ENCODE peak calls at places on chromosomes 6 and 20, in five cellular contexts. N is transverse colon, A is fibroblast of lung, M is right lobe of liver, Z is ovary. Y is an unnamed sample. For H3K4me1, the result is how much of the 10 kb centered on the place peaks cover.

GRCh38 chr6:34584694-34585093 is 28.6 kb upstream of the SPDEF start:
- DNase-seq in Z (peak), A (no peak), M (no peak), N (no peak), Y (no peak)

GRCh38 chr6:161418458-161418945 is 144.6 kb upstream of the AGPAT4 start:
- DNase-seq in N (peak), A (peak), Z (no peak), M (no peak), Y (no peak)

GRCh38 chr20:56454754-56455153 is 13.7 kb upstream of the RTF2 start:
- DNase-seq in N (no peak), M (peak), A (no peak), Z (no peak), Y (no peak)

GRCh38 chr6:63799313-63799712 is 163.7 kb downstream of the PHF3 start:
- DNase-seq in Z (no peak), A (no peak), M (no peak), N (no peak), Y (no peak)

GRCh38 chr6:34585512-34586045 is 29.4 kb upstream of the SPDEF start:
- DNase-seq in Z (peak), M (no peak), A (peak), N (no peak), Y (no peak)

GRCh38 chr6:39377530-39377929 is 55.0 kb upstream of the KCNK16 start:
- DNase-seq in Z (peak), N (peak), M (peak), A (peak), Y (peak)

GRCh38 chr6:35035481-35036030 is 105.6 kb downstream of the TCP11 start:
- DNase-seq in M (no peak), A (no peak), N (no peak), Z (no peak), Y (no peak)

GRCh38 chr6:112016335-112016734 is 37.6 kb upstream of the CCN6 start:
- DNase-seq in N (no peak), Z (no peak), A (no peak), M (no peak), Y (no peak)

GRCh38 chr6:163955131-163955530 is 540.6 kb downstream of the QKI start:
- DNase-seq in Z (no peak), N (no peak), A (peak), M (no peak), Y (no peak)

GRCh38 chr6:39083111-39083702 is 31.8 kb downstream of the SAYSD1 start:
- DNase-seq in M (no peak), Z (no peak), A (no peak), N (no peak), Y (no peak)

GRCh38 chr20:11091496-11091895 is 417.7 kb upstream of the JAG1 start:
- DNase-seq in N (no peak), A (no peak), M (no peak), Z (no peak), Y (no peak)

GRCh38 chr6:26430787-26431186 is 9.5 kb upstream of the BTN3A3 start:
- DNase-seq in M (no peak), N (no peak), Z (no peak), A (no peak), Y (no peak)

GRCh38 chr6:157376706-157377230 is 4.2 kb upstream of the ZDHHC14 start:
- DNase-seq in N (no peak), M (no peak), A (peak), Z (no peak), Y (no peak)

GRCh38 chr6:38169826-38170526 is 350.4 kb downstream of the ZFAND3 start:
- DNase-seq in A (no peak), M (peak), Z (peak), N (peak), Y (no peak)

GRCh38 chr20:25259788-25260254 is 11.9 kb downstream of the PYGB start:
- DNase-seq in M (no peak), N (peak), Z (no peak), A (no peak), Y (no peak)

GRCh38 chr6:127937102-127937501 is 36.2 kb upstream of the THEMIS start:
- DNase-seq in N (no peak), A (peak), Z (no peak), M (no peak), Y (no peak)

GRCh38 chr20:25054995-25055629 is 2.8 kb downstream of the ACSS1 start:
- DNase-seq in M (no peak), Z (no peak), A (peak), N (peak), Y (no peak)

GRCh38 chr20:23052904-23053303 is 3.4 kb upstream of the THBD start:
- DNase-seq in Z (no peak), A (no peak), N (no peak), M (no peak), Y (no peak)

GRCh38 chr6:15507221-15507620 is 155.6 kb downstream of the DTNBP1 start:
- DNase-seq in N (no peak), M (no peak), A (no peak), Z (no peak), Y (no peak)

GRCh38 chr6:11482616-11483015 is 54.9 kb upstream of the TMEM170B start:
- DNase-seq in Z (no peak), A (no peak), N (no peak), M (no peak), Y (no peak)

GRCh38 chr20:10507052-10507451 is 71.9 kb downstream of the SLX4IP start:
- DNase-seq in M (no peak), N (no peak), Z (no peak), A (no peak), Y (no peak)

GRCh38 chr6:76330031-76330430 is 257.6 kb upstream of the IMPG1 start:
- DNase-seq in A (no peak), M (no peak), N (no peak), Z (no peak), Y (no peak)

GRCh38 chr6:37155394-37156312 is 14.3 kb upstream of the PIM1 start:
- DNase-seq in Z (peak), A (no peak), M (no peak), N (peak), Y (no peak)

GRCh38 chr20:19427480-19427879 is 215.0 kb downstream of the SLC24A3 start:
- DNase-seq in A (no peak), M (no peak), N (no peak), Z (no peak), Y (no peak)

GRCh38 chr20:4061989-4062388 is 46.6 kb upstream of the RNF24 start:
- DNase-seq in N (no peak), A (no peak), M (no peak), Z (no peak), Y (no peak)

GRCh38 chr20:49424536-49424935 is 57.9 kb downstream of the KCNB1 start:
- DNase-seq in M (no peak), Z (no peak), A (no peak), N (no peak), Y (no peak)

GRCh38 chr6:157312733-157313132 is 10.6 kb downstream of the TMEM242 start:
- DNase-seq in Z (no peak), N (no peak), A (no peak), M (no peak), Y (no peak)

GRCh38 chr6:35096129-35096852 is 44.8 kb downstream of the TCP11 start:
- DNase-seq in M (no peak), A (peak), Z (no peak), N (no peak), Y (no peak)

GRCh38 chr6:141470810-141471209 is 661.9 kb upstream of the GJE1 start:
- DNase-seq in A (no peak), Z (no peak), M (no peak), N (no peak), Y (no peak)

GRCh38 chr6:141464490-141464889 is 668.2 kb upstream of the GJE1 start:
- DNase-seq in Z (no peak), M (no peak), N (no peak), A (peak), Y (no peak)

GRCh38 chr6:141467881-141468280 is 664.8 kb upstream of the GJE1 start:
- DNase-seq in M (no peak), Z (no peak), N (no peak), A (no peak), Y (no peak)

GRCh38 chr6:141463237-141463977 is 669.3 kb upstream of the GJE1 start:
- DNase-seq in Z (no peak), A (peak), N (no peak), M (no peak), Y (no peak)

DNA sequence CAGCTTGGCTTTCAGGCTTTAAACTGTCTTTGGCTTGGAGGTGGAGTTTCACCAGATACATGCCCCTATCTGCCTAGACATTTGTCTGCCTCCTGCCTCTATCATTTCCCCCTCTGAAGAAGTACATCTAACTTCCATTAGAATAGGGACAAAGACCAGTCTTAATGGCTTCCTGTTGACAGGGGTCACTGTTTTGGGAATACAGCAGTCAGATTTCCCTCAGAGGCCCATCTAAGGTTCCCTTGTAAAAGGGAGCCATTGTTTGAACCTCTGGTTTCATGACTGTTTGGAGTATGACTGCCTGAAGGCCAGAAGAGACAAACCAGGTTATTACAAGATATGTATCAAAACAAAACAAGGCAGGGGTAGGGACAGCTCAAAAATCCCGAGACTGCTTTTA is 665.7 kb upstream of the GJE1 start:
- DNase-seq in N (no peak), A (no peak), M (no peak), Z (no peak), Y (no peak)
- H3K4me1 ChIP-seq in N (under half), A (under half), M (under half), Z (under half), Y (under half)

GRCh38 chr6:20583447-20583806 is 49.2 kb downstream of the CDKAL1 start:
- DNase-seq in N (no peak), Z (no peak), A (no peak), M (no peak), Y (no peak)
- H3K4me3 ChIP-seq in N (no peak), Z (no peak), A (no peak), M (no peak), Y (no peak)

GRCh38 chr20:50734730-50735679 is 3.6 kb downstream of the PARD6B start:
- DNase-seq in N (no peak), Z (no peak), M (no peak), A (no peak), Y (no peak)

GRCh38 chr20:50731930-50732690 is 730 bp downstream of the PARD6B start:
- DNase-seq in M (no peak), A (no peak), Z (peak), N (no peak), Y (no peak)

GRCh38 chr20:50733644-50734349 is 2.4 kb downstream of the PARD6B start:
- DNase-seq in N (no peak), A (no peak), Z (no peak), M (no peak), Y (no peak)

GRCh38 chr20:50735813-50736212 is 4.4 kb downstream of the PARD6B start:
- DNase-seq in M (no peak), N (no peak), Z (no peak), A (no peak), Y (no peak)

DNA sequence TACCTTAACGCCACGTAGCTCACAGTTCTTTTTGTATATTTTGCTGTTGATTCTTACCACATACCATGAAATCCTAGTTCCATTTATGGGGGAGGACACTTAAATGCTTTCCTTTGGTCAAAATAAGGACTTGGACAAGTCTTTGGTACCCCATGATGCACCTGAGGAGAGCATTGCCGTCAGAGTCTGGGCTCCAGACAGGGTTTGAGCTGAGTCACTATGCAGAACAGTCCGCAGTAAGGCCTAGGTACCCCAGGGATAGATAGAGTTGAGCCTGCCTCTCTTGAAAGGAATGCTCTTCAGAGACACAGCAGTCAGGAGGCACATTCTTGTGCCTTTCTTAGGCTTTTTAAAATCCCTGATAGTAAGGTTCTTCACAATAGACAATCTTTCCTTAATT is 6.0 kb downstream of the PARD6B start:
- DNase-seq in A (no peak), N (no peak), M (no peak), Z (no peak), Y (no peak)
- H3K4me1 ChIP-seq in A (under half), N (under half), M (under half), Z (under half), Y (under half)

GRCh38 chr20:40689100-40689942 is at the start of gene MAFB:
- DNase-seq in M (peak), Z (peak), A (peak), N (peak), Y (peak)

GRCh38 chr20:40686893-40687292 is 2.1 kb downstream of the MAFB start:
- DNase-seq in A (no peak), Z (no peak), N (no peak), M (no peak), Y (no peak)

GRCh38 chr20:40688129-40689099 is 622 bp downstream of the MAFB start:
- DNase-seq in A (peak), Z (no peak), N (no peak), M (peak), Y (no peak)

GRCh38 chr20:40686434-40686882 is 2.6 kb downstream of the MAFB start:
- DNase-seq in N (no peak), Z (no peak), A (no peak), M (peak), Y (no peak)

GRCh38 chr20:40687384-40688128 is 1.5 kb downstream of the MAFB start:
- DNase-seq in M (peak), N (no peak), Z (peak), A (peak), Y (peak)
- H3K4me3 ChIP-seq in M (peak), N (peak), Z (peak), A (no peak), Y (peak)

DNA sequence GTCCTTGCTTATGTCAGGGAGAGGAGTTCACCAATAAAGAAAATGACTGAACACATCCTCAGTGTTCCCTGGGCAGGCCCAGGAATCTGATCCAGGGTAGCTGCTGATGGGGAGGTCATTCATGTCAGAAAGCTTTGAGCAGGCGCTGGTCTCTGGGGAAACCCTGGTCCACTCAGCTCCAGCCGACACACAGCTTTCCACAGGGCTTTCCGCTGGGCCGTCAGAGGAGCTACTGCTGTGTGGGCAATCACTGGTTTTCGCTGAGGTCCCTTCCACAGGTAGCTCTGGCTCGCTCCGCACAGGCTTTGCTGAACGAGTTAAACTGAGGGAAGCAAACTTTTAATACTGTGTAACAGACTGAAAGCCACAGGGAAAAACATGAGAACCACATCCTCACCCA is 17.5 kb upstream of the ANKRD60 start:
- DNase-seq in N (no peak), M (no peak), Z (no peak), A (no peak), Y (no peak)
- H3K4me1 ChIP-seq in N (under half), M (under half), Z (under half), A (under half), Y (under half)

GRCh38 chr6:117605169-117605826 is 3.0 kb upstream of the GOPC start:
- DNase-seq in N (peak), Z (no peak), A (peak), M (peak), Y (peak)
- H3K4me3 ChIP-seq in N (no peak), Z (no peak), A (no peak), M (no peak), Y (no peak)

GRCh38 chr20:62664316-62664971 is 22.1 kb downstream of the SLCO4A1 start:
- DNase-seq in A (no peak), N (no peak), M (no peak), Z (no peak), Y (no peak)
- H3K4me1 ChIP-seq in A (under half), N (under half), M (under half), Z (under half), Y (under half)

DNA sequence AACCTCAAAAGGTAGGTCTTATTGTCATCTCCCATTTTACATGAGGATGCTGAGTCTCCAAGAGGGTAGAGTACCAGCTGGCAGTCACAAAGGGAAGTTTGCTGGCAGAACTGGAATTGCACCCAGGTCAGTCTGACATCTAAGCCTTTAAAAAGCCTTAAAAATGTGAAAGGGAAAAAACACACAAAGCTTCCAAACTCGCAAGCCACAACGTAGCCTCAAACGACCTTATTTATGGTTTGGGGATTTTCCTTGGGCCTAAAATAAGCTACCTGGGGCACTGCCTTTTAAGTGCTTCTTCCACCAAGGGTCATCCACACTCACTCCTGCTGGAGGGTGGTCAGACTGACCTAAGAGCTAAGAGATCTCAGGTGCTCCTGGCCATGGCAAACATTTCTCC is 2.1 kb downstream of the MBOAT1 start:
- DNase-seq in M (no peak), A (no peak), Z (no peak), N (no peak), Y (no peak)
- H3K4me3 ChIP-seq in M (no peak), A (no peak), Z (no peak), N (no peak), Y (no peak)

Y was measured in pancreas.